ENCODE peak calls at places on chromosomes 16 and 17, in seven cellular contexts. I is glutamatergic neuron, U is heart right ventricle, R is heart left ventricle, S is AG04450, Q is GM23338, O is left lung. H is an unnamed sample.

GRCh38 chr16:89371386-89371785 is 119.0 kb downstream of the ANKRD11 start:
- DNase-seq in I (no peak), U (no peak), R (no peak), S (no peak), Q (no peak), O (no peak), H (no peak)

GRCh38 chr16:25006504-25007055 is 8.6 kb downstream of the ARHGAP17 start:
- DNase-seq in I (no peak), U (no peak), R (no peak), S (no peak), Q (no peak), O (no peak), H (no peak)

GRCh38 chr16:49338867-49339266 is 34.7 kb upstream of the C16orf78 start:
- DNase-seq in I (no peak), U (no peak), R (no peak), S (no peak), Q (no peak), O (no peak), H (no peak)

GRCh38 chr17:79164408-79164807 is 89.8 kb downstream of the ENGASE start:
- DNase-seq in I (no peak), U (no peak), R (no peak), S (no peak), Q (no peak), O (no peak), H (no peak)

GRCh38 chr17:77327566-77328463 is 187.0 kb downstream of the SEC14L1 start:
- DNase-seq in I (no peak), U (no peak), R (no peak), S (no peak), Q (no peak), O (peak), H (no peak)

GRCh38 chr17:57379237-57380054 is 123.1 kb downstream of the MSI2 start:
- DNase-seq in I (no peak), U (peak), R (peak), S (no peak), Q (peak), O (no peak), H (no peak)

GRCh38 chr16:56237451-56237930 is 46.2 kb downstream of the GNAO1 start:
- DNase-seq in I (no peak), U (no peak), R (no peak), S (no peak), Q (no peak), O (no peak), H (no peak)

GRCh38 chr17:37770631-37771518 is 26.0 kb upstream of the HNF1B start:
- DNase-seq in I (peak), U (peak), R (peak), S (no peak), Q (peak), O (no peak), H (peak)

GRCh38 chr16:27439273-27440018 is 37.5 kb downstream of the IL21R start:
- DNase-seq in I (peak), U (no peak), R (no peak), S (no peak), Q (no peak), O (no peak), H (no peak)

GRCh38 chr16:87744750-87745514 is 20.9 kb downstream of the KLHDC4 start:
- DNase-seq in I (no peak), U (no peak), R (no peak), S (no peak), Q (no peak), O (no peak), H (no peak)

GRCh38 chr16:1655269-1655807 is 22.7 kb upstream of the JPT2 start:
- DNase-seq in I (no peak), U (no peak), R (no peak), S (no peak), Q (no peak), O (peak), H (no peak)

DNA sequence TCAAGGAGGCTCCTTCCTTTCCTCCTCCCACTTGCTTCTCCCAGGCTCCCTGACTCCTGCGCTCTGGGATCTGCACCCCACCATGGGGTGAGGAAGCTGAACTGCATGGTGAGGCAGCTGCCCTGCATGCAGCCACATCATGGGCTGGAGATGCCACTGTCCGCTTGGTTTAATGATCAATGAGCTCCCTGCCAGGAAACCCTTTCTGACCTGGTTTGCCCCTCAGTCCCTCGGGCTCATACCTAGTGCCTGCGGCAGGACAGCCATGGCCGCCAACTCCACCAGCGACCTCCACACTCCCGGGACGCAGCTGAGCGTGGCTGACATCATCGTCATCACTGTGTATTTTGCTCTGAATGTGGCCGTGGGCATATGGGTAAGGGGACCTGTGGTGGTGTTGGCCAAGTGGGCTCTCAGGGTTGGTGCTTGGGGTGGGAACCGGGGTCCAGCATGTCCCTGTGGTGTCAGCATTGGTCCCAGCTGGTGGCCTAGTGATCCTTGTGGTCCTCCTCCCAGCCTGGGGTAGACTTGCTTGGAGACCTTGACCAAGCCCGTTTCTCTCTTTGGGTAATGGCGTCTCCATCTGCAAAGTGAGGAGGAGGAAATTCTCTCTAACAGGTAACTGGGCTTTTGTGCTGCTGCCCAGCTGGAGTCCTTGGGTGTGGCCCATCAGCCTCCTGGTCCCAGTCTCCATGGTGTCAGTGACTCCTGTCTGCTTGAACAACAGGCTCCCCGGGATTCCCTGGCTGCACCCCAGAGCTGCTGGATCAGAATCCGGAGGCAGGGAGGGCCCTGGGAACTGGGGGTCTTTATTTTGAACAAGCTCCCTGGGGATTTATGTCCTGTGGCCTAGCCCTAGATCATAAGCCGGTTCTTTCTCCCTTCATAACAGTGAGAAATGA is at the start of gene SLC5A10:
- DNase-seq in I (no peak), U (no peak), R (no peak), S (no peak), Q (peak), O (no peak), H (no peak)
- TF ChIP-seq CTCF in I (peak), U (no peak), R (no peak), S (peak), Q (peak), O (no peak), H (peak)

GRCh38 chr16:84982434-84982833 is 28.9 kb downstream of the ZDHHC7 start:
- DNase-seq in I (no peak), U (no peak), R (peak), S (no peak), Q (no peak), O (peak), H (no peak)
- TF ChIP-seq CTCF in I (no peak), U (peak), R (no peak), S (no peak), Q (peak), O (no peak), H (peak)

DNA sequence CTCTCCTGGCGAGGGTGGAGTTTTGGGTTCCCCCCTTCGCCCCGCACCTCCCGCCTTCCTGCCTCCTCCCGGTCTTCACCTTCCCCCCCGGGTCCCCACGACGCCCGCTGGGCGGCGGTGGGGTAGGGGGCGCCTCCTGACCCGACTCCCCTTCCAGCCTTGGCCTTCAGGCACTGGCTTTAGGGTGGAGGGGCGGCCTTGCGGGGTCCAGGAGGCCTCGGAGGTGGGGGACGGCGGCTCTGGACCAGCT is 2.4 kb downstream of the SLC16A3 start:
- DNase-seq in I (no peak), U (no peak), R (no peak), S (no peak), Q (no peak), O (no peak), H (no peak)
- TF ChIP-seq CTCF in I (peak), U (no peak), R (no peak), S (no peak), Q (no peak), O (no peak), H (no peak)

GRCh38 chr16:67199011-67199807 is at the start of gene ELMO3:
- DNase-seq in I (peak), U (no peak), R (no peak), S (no peak), Q (peak), O (peak), H (no peak)
- TF ChIP-seq CTCF in I (peak), U (peak), R (no peak), S (peak), Q (peak), O (no peak), H (peak)

DNA sequence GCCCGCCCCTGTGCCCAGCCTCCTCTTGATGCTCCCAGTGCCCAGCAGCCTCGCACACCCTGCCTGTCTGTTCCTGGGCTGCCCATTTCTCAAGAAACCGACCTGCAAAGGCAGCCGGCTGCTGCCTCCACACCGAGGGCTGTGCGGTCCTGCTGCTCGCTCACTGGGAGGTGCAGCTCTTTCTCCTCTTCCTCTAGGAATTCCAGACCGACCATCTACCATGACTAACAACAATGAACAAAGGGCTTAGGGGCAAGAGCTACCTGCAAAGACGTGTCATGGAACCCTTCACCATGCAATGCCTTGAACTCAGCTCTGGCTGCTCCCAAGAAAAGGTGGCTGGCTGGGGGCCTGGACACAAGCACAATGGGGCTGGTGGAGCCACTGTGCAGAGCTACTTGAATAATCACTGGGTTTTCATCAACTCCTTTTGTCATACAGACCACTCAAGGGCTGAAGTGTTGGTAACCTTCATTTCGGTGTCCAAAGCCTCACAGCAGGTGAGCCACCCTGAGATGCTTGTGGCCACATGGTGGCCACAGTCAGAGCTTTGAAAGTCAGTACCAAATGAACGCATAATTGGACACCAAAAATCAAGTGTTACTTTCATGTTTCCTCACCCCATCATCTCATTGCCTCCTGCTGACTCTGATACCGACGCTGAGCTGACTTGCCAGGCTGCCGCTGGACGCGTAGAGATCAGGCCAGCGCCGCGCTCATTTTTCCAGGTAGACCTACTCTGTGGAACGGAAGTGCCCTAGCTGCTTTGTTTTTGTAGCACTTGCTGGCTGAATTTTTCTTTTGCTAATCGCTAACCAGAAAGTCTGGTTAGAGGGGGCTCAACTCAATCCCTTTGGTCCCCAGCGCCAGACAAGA is 19.8 kb downstream of the CYB561 start:
- DNase-seq in I (no peak), U (no peak), R (no peak), S (no peak), Q (no peak), O (no peak), H (no peak)
- TF ChIP-seq CTCF in I (no peak), U (no peak), R (no peak), S (no peak), Q (no peak), O (no peak), H (no peak)

GRCh38 chr17:13140750-13141149 is 122.9 kb upstream of the ELAC2 start:
- DNase-seq in I (no peak), U (no peak), R (no peak), S (no peak), Q (peak), O (no peak), H (no peak)
- TF ChIP-seq CTCF in I (no peak), U (no peak), R (no peak), S (peak), Q (peak), O (no peak), H (no peak)

GRCh38 chr17:5236871-5237540 is 2.3 kb upstream of the SCIMP start:
- DNase-seq in I (no peak), U (no peak), R (no peak), S (no peak), Q (no peak), O (no peak), H (no peak)

GRCh38 chr17:5234645-5235576 is at the start of gene SCIMP:
- DNase-seq in I (no peak), U (peak), R (peak), S (no peak), Q (no peak), O (no peak), H (no peak)

GRCh38 chr17:5241861-5242671 is 7.4 kb upstream of the SCIMP start:
- DNase-seq in I (no peak), U (no peak), R (peak), S (no peak), Q (no peak), O (no peak), H (no peak)

GRCh38 chr17:5238333-5238732 is 3.7 kb upstream of the SCIMP start:
- DNase-seq in I (no peak), U (no peak), R (no peak), S (no peak), Q (no peak), O (no peak), H (no peak)

GRCh38 chr17:5237541-5238016 is 2.9 kb upstream of the SCIMP start:
- DNase-seq in I (peak), U (peak), R (peak), S (no peak), Q (peak), O (no peak), H (peak)
- TF ChIP-seq CTCF in I (peak), U (peak), R (peak), S (peak), Q (peak), O (peak), H (peak)

GRCh38 chr17:44919411-44919810 is 4.1 kb upstream of the GFAP start:
- DNase-seq in I (no peak), U (no peak), R (no peak), S (no peak), Q (no peak), O (peak), H (no peak)

GRCh38 chr17:44921122-44921882 is 6.0 kb upstream of the GFAP start:
- DNase-seq in I (peak), U (no peak), R (peak), S (no peak), Q (peak), O (peak), H (no peak)

GRCh38 chr17:44920565-44920940 is 5.3 kb upstream of the GFAP start:
- DNase-seq in I (no peak), U (no peak), R (no peak), S (no peak), Q (no peak), O (peak), H (no peak)

GRCh38 chr17:44918006-44918405 is 2.7 kb upstream of the GFAP start:
- DNase-seq in I (no peak), U (no peak), R (no peak), S (no peak), Q (no peak), O (peak), H (no peak)

GRCh38 chr17:44919885-44920564 is 4.7 kb upstream of the GFAP start:
- DNase-seq in I (peak), U (peak), R (peak), S (peak), Q (peak), O (peak), H (peak)
- TF ChIP-seq CTCF in I (peak), U (peak), R (peak), S (peak), Q (peak), O (peak), H (peak)

GRCh38 chr16:5416013-5416412 is 318.4 kb upstream of the EEF2KMT start:
- DNase-seq in I (no peak), U (no peak), R (no peak), S (no peak), Q (no peak), O (no peak), H (no peak)

GRCh38 chr16:5415123-5415522 is 317.5 kb upstream of the EEF2KMT start:
- DNase-seq in I (no peak), U (no peak), R (no peak), S (no peak), Q (peak), O (no peak), H (no peak)

DNA sequence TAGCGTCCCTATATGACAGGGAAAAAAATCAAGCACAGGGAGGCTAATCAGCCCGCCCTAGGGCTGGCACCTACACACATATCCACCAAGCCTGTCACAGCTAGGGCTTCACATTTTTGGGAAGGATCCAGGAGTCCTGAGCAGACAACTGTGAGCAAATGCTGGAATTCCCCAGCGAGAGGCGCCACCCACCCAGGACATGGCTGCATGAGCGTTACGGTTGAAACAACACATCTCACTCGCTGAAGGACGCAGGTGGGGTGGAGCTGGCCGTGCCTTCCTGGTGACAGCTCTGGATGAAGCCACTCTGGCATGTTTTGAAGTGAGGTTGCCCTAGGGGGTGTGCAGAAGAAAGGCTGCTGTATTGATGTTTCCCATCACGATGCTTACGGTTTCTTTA is 315.1 kb upstream of the EEF2KMT start:
- DNase-seq in I (peak), U (no peak), R (no peak), S (no peak), Q (peak), O (no peak), H (no peak)
- TF ChIP-seq CTCF in I (no peak), U (no peak), R (no peak), S (no peak), Q (peak), O (no peak), H (no peak)

GRCh38 chr16:7405166-7405565 is 72.5 kb downstream of the RBFOX1 start:
- DNase-seq in I (peak), U (peak), R (peak), S (no peak), Q (peak), O (peak), H (peak)
- TF ChIP-seq CTCF in I (peak), U (peak), R (peak), S (no peak), Q (peak), O (no peak), H (peak)

H was measured in progenitor cell of endocrine pancreas.